ENCODE peak calls at places on chromosome X, in five cellular contexts. C is NCI-H2081, G is sciatic nerve, B is T-helper 2 cell, F is M059J. W is an unnamed sample.

GRCh38 chrX:11472879-11473278 is 179.7 kb downstream of the AMELX start:
- DNase-seq in F (no peak), B (no peak), C (no peak), G (no peak), W (no peak)

GRCh38 chrX:124026529-124026928 is 65.0 kb downstream of the STAG2 start:
- DNase-seq in G (no peak), F (no peak), C (no peak), B (no peak), W (no peak)

GRCh38 chrX:39645059-39645895 is 452.5 kb downstream of the BCOR start:
- DNase-seq in G (peak), C (no peak), F (peak), B (no peak), W (peak)

GRCh38 chrX:31038585-31039326 is 33.1 kb downstream of the FTHL17 start:
- DNase-seq in G (peak), B (no peak), F (peak), C (peak), W (peak)

GRCh38 chrX:47218920-47219815 is 687 bp downstream of the CDK16 start:
- DNase-seq in C (no peak), F (no peak), G (peak), B (peak), W (peak)

GRCh38 chrX:44980403-44980802 is 107.4 kb downstream of the KDM6A start:
- DNase-seq in F (no peak), B (no peak), C (no peak), G (no peak), W (no peak)

GRCh38 chrX:65871671-65872311 is 168.1 kb downstream of the VSIG4 start:
- DNase-seq in F (peak), C (peak), B (no peak), G (no peak), W (no peak)

GRCh38 chrX:135437867-135438733 is 16.4 kb downstream of the SMIM10L2A start:
- DNase-seq in B (no peak), C (no peak), F (no peak), G (no peak), W (no peak)

GRCh38 chrX:103817502-103817901 is 14.6 kb downstream of the RAB9B start:
- DNase-seq in F (peak), G (no peak), C (peak), B (no peak), W (peak)

GRCh38 chrX:154599531-154599930 is 14.6 kb downstream of the CTAG1A start:
- DNase-seq in F (peak), G (no peak), B (no peak), C (no peak), W (no peak)

GRCh38 chrX:70262952-70263567 is 3.1 kb upstream of the P2RY4 start:
- DNase-seq in G (no peak), C (peak), F (peak), B (no peak), W (no peak)

GRCh38 chrX:3268804-3269203 is 77.6 kb downstream of the MXRA5 start:
- DNase-seq in B (no peak), G (no peak), C (no peak), F (peak), W (no peak)

GRCh38 chrX:149185087-149185486 is 320.0 kb downstream of the IDS start:
- DNase-seq in F (peak), G (no peak), B (no peak), C (no peak), W (no peak)

GRCh38 chrX:9855536-9856320 is 69.5 kb downstream of the SHROOM2 start:
- DNase-seq in F (peak), G (no peak), B (no peak), C (no peak), W (no peak)

GRCh38 chrX:46686003-46686645 is 72.8 kb downstream of the SLC9A7 start:
- DNase-seq in B (no peak), G (no peak), F (peak), C (peak), W (peak)

GRCh38 chrX:49197543-49198087 is 2.4 kb downstream of the SYP start:
- DNase-seq in C (no peak), G (no peak), F (no peak), B (no peak), W (no peak)

GRCh38 chrX:154351183-154352011 is 23.0 kb downstream of the FLNA start:
- DNase-seq in B (peak), C (no peak), F (no peak), G (no peak), W (no peak)

GRCh38 chrX:31459361-31459760 is 387.5 kb upstream of the FTHL17 start:
- DNase-seq in G (no peak), F (peak), B (no peak), C (no peak), W (no peak)

GRCh38 chrX:2898861-2899512 is 30.2 kb downstream of the ARSD start:
- DNase-seq in G (no peak), B (no peak), C (no peak), F (no peak), W (no peak)

GRCh38 chrX:101450951-101451350 is 34.3 kb upstream of the ARMCX4 start:
- DNase-seq in F (peak), B (no peak), G (peak), C (no peak), W (no peak)

GRCh38 chrX:114165537-114165936 is 418.3 kb upstream of the HTR2C start:
- DNase-seq in C (no peak), F (no peak), G (no peak), B (no peak), W (no peak)

GRCh38 chrX:133715715-133716114 is 269.7 kb downstream of the GPC3 start:
- DNase-seq in B (no peak), C (no peak), G (no peak), F (no peak), W (no peak)

GRCh38 chrX:1686642-1687041 is 71.8 kb downstream of the ASMT start:
- DNase-seq in C (no peak), B (no peak), F (peak), G (no peak), W (no peak)

GRCh38 chrX:49840679-49841078 is 11.6 kb downstream of the PAGE4 start:
- DNase-seq in G (peak), F (peak), C (peak), B (peak), W (peak)

GRCh38 chrX:9829308-9830267 is 43.4 kb downstream of the SHROOM2 start:
- DNase-seq in F (peak), G (no peak), C (no peak), B (no peak), W (no peak)

GRCh38 chrX:8279323-8279722 is 108.3 kb upstream of the VCX2 start:
- DNase-seq in C (no peak), F (no peak), G (no peak), B (no peak), W (no peak)

GRCh38 chrX:136292656-136293055 is 8.1 kb upstream of the ADGRG4 start:
- DNase-seq in F (no peak), G (no peak), B (no peak), C (no peak), W (no peak)

GRCh38 chrX:155645180-155645579 is 32.4 kb upstream of the TMLHE start:
- DNase-seq in B (no peak), G (no peak), C (no peak), F (peak), W (no peak)